ENCODE peak calls at places on chromosome 3, in eight cellular contexts. C is IMR-90; E is fibroblast of pulmonary artery; Y is astrocyte of the spinal cord; N is RWPE1; D is uterus; B is MCF 10A; V is activated CD8-positive, alpha-beta T cell treated with anti-CD3 and anti-CD28 coated beads for 36 hours. M is an unnamed sample.

GRCh38 chr3:197520311-197521276 is 35.2 kb downstream of the BDH1 start:
- DNase-seq in C (peak; percentile 80), E (peak; percentile 33), Y (peak; percentile 51), N (peak; percentile 80), D (no peak), B (no peak), V (no peak), M (peak; percentile 79)

GRCh38 chr3:178623666-178624255 is 87.5 kb downstream of the KCNMB2 start:
- DNase-seq in C (no peak), E (no peak), Y (peak; percentile 14), N (peak; percentile 42), D (no peak), B (peak; percentile 30), V (no peak), M (no peak)

GRCh38 chr3:107690522-107691138 is 167.9 kb downstream of the BBX start:
- DNase-seq in C (peak; percentile 73), E (peak; percentile 79), Y (peak; percentile 76), N (peak; percentile 36), D (no peak), B (peak; percentile 65), V (no peak), M (no peak)

GRCh38 chr3:160038862-160039562 is 50.4 kb downstream of the IL12A start:
- DNase-seq in C (no peak), E (no peak), Y (no peak), N (no peak), D (no peak), B (no peak), V (peak; percentile 38), M (no peak)

GRCh38 chr3:189983612-189984011 is 137.1 kb downstream of the P3H2 start:
- DNase-seq in C (no peak), E (no peak), Y (no peak), N (no peak), D (no peak), B (no peak), V (no peak), M (no peak)

GRCh38 chr3:100103558-100104441 is 10.5 kb downstream of the FILIP1L start:
- DNase-seq in C (peak; percentile 93), E (peak; percentile 26), Y (peak; percentile 83), N (no peak), D (no peak), B (no peak), V (peak; percentile 60), M (no peak)

GRCh38 chr3:182697345-182697919 is 95.9 kb upstream of the ATP11B start:
- DNase-seq in C (no peak), E (no peak), Y (no peak), N (no peak), D (no peak), B (no peak), V (no peak), M (no peak)

GRCh38 chr3:82741346-82741745 is 979.9 kb upstream of the GBE1 start:
- DNase-seq in C (no peak), E (no peak), Y (no peak), N (no peak), D (no peak), B (no peak), V (no peak), M (no peak)

GRCh38 chr3:50632450-50632849 is 15.5 kb downstream of the MAPKAPK3 start:
- DNase-seq in C (no peak), E (no peak), Y (no peak), N (no peak), D (no peak), B (no peak), V (peak; percentile 53), M (no peak)

GRCh38 chr3:122395582-122395981 is 11.6 kb downstream of the FAM162A start:
- DNase-seq in C (no peak), E (no peak), Y (no peak), N (no peak), D (no peak), B (no peak), V (no peak), M (no peak)

GRCh38 chr3:101084404-101084803 is 91.2 kb upstream of the ABI3BP start:
- DNase-seq in C (no peak), E (no peak), Y (peak; percentile 9), N (no peak), D (no peak), B (no peak), V (no peak), M (no peak)

GRCh38 chr3:149967067-149967685 is 3.5 kb downstream of the PFN2 start:
- DNase-seq in C (peak; percentile 69), E (peak; percentile 75), Y (peak; percentile 72), N (peak; percentile 25), D (no peak), B (peak; percentile 75), V (no peak), M (no peak)

GRCh38 chr3:149969945-149970715 is 565 bp downstream of the PFN2 start:
- DNase-seq in C (peak; percentile 90), E (peak; percentile 92), Y (peak; percentile 87), N (peak; percentile 76), D (peak; percentile 90), B (peak; percentile 80), V (peak; percentile 89), M (no peak)

GRCh38 chr3:149968216-149968615 is 2.5 kb downstream of the PFN2 start:
- DNase-seq in C (peak; percentile 48), E (no peak), Y (peak; percentile 58), N (peak; percentile 27), D (no peak), B (peak; percentile 51), V (no peak), M (no peak)

GRCh38 chr3:149970716-149971402 is at the start of gene PFN2:
- DNase-seq in C (peak; percentile 73), E (peak; percentile 82), Y (peak; percentile 88), N (peak; percentile 57), D (peak; percentile 65), B (peak; percentile 67), V (peak; percentile 52), M (peak; percentile 87)

GRCh38 chr3:149969110-149969944 is 1.4 kb downstream of the PFN2 start:
- DNase-seq in C (peak; percentile 87), E (peak; percentile 88), Y (peak; percentile 84), N (peak; percentile 63), D (peak; percentile 49), B (peak; percentile 82), V (no peak), M (no peak)
- TF ChIP-seq CTCF in C (peak; percentile 24), E (peak; percentile 12), Y (peak; percentile 16), N (peak; percentile 29), D (no peak), B (no peak), V (no peak), M (peak; percentile 64)

DNA sequence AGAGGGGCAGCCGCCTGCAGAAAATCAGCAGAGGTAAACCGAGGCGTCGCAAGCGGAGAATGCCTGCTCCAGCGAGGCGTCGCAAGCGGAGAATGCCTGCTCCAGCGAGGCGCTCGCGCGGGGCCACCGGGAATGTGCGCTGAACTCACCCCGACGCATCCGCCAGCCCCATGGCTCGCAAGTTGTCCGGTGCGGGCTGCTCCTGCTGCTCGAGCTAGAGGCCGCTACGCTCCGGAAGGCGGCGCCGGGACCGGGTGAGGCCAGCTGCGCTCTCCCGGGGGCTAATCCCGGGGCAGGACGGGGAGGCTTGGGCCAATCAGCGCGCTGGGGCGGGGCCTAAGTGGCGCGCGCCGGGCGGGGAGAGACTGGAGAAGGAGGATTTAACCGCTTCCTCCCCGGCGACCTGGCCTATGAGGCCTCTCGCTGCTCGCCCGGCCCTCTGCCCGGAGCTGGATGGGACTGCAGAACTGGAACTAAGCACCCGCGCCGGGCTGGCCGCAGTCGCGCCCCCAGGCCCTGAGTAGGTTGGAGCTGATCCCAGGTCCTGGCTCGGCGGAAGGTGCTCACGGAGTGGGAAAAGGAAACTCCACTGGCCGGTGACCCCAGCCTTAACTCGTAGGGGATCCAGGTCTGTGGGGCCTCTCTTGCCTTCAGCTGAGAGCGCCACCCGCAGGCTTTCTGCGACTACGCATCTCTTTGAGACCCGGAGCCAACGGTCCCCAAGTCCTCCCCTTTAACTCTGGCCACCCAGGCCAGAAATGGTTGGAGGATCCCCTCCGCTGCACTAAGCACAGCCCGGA is at the start of gene SLC26A6:
- DNase-seq in C (peak; percentile 93), E (peak; percentile 95), Y (peak; percentile 98), N (peak; percentile 99), D (peak; percentile 94), B (peak; percentile 98), V (peak; percentile 96), M (peak; percentile 99)
- TF ChIP-seq CTCF in C (peak; percentile 64), E (peak; percentile 61), Y (peak; percentile 74), N (peak; percentile 72), D (peak; percentile 66), B (peak; percentile 48), V (peak; percentile 71), M (peak; percentile 85)

GRCh38 chr3:16604887-16605602 is at the start of gene DAZL:
- DNase-seq in C (no peak), E (no peak), Y (no peak), N (no peak), D (no peak), B (no peak), V (no peak), M (peak; percentile 85)

GRCh38 chr3:16604433-16604832 is 790 bp downstream of the DAZL start:
- DNase-seq in C (no peak), E (no peak), Y (no peak), N (no peak), D (no peak), B (no peak), V (no peak), M (peak; percentile 72)

GRCh38 chr3:16599694-16600093 is 5.5 kb downstream of the DAZL start:
- DNase-seq in C (no peak), E (no peak), Y (no peak), N (no peak), D (no peak), B (no peak), V (no peak), M (no peak)

GRCh38 chr3:16600771-16601538 is 4.3 kb downstream of the DAZL start:
- DNase-seq in C (peak; percentile 81), E (peak; percentile 92), Y (peak; percentile 85), N (peak; percentile 35), D (peak; percentile 81), B (peak; percentile 80), V (peak; percentile 92), M (no peak)

GRCh38 chr3:16601539-16602005 is 3.7 kb downstream of the DAZL start:
- DNase-seq in C (no peak), E (no peak), Y (no peak), N (no peak), D (no peak), B (no peak), V (no peak), M (no peak)
- TF ChIP-seq CTCF in C (no peak), E (no peak), Y (no peak), N (peak; percentile 40), D (no peak), B (no peak), V (no peak), M (no peak)

GRCh38 chr3:105365536-105366301 is 990 bp upstream of the ALCAM start:
- DNase-seq in C (peak; percentile 67), E (peak; percentile 73), Y (peak; percentile 87), N (peak; percentile 63), D (no peak), B (peak; percentile 67), V (no peak), M (no peak)

GRCh38 chr3:105365171-105365535 is 1.6 kb upstream of the ALCAM start:
- DNase-seq in C (no peak), E (no peak), Y (peak; percentile 71), N (no peak), D (no peak), B (no peak), V (no peak), M (no peak)

GRCh38 chr3:105367063-105367405 is 325 bp downstream of the ALCAM start:
- DNase-seq in C (no peak), E (no peak), Y (no peak), N (peak; percentile 12), D (no peak), B (peak; percentile 38), V (peak; percentile 59), M (peak; percentile 82)

GRCh38 chr3:105367406-105368213 is 901 bp downstream of the ALCAM start:
- DNase-seq in C (peak; percentile 70), E (peak; percentile 77), Y (peak; percentile 82), N (peak; percentile 28), D (peak; percentile 43), B (peak; percentile 82), V (peak; percentile 94), M (peak; percentile 90)

GRCh38 chr3:105366302-105367062 is at the start of gene ALCAM:
- DNase-seq in C (peak; percentile 99), E (peak; percentile 99), Y (peak; percentile 100), N (peak; percentile 88), D (peak; percentile 83), B (peak; percentile 99), V (peak; percentile 90), M (peak; percentile 99)
- TF ChIP-seq CTCF in C (peak; percentile 97), E (peak; percentile 57), Y (peak; percentile 74), N (peak; percentile 82), D (peak; percentile 69), B (peak; percentile 48), V (no peak), M (peak; percentile 82)

M was measured in chondrocyte.